ENCODE peak calls at places on chromosome 13, in six cellular contexts. One of them, this sample, is unnamed.

GRCh38 chr13:110617326-110618072 is 2.2 kb downstream of the NAXD start:
- DNase-seq in IMR-90: peak
- DNase-seq in HEK293T: no peak
- DNase-seq in K562: no peak
- DNase-seq in HepG2: peak
- DNase-seq in A549: no peak
- DNase-seq in this sample: no peak

GRCh38 chr13:108463365-108463764 is 166.0 kb upstream of the MYO16 start:
- DNase-seq in A549: peak
- DNase-seq in K562: no peak
- DNase-seq in IMR-90: peak
- DNase-seq in HepG2: no peak
- DNase-seq in HEK293T: no peak
- DNase-seq in this sample: peak

GRCh38 chr13:84563611-84564010 is 681.3 kb upstream of the SLITRK1 start:
- DNase-seq in K562: no peak
- DNase-seq in IMR-90: no peak
- DNase-seq in HepG2: no peak
- DNase-seq in HEK293T: no peak
- DNase-seq in A549: no peak
- DNase-seq in this sample: no peak

GRCh38 chr13:102914629-102914935 is 68.8 kb downstream of the ERCC5 start:
- DNase-seq in HepG2: no peak
- DNase-seq in A549: no peak
- DNase-seq in IMR-90: no peak
- DNase-seq in K562: no peak
- DNase-seq in HEK293T: no peak
- DNase-seq in this sample: no peak

GRCh38 chr13:110541526-110541920 is 20.0 kb downstream of the RAB20 start:
- DNase-seq in HepG2: no peak
- DNase-seq in K562: no peak
- DNase-seq in HEK293T: no peak
- DNase-seq in IMR-90: peak
- DNase-seq in A549: no peak
- DNase-seq in this sample: no peak

GRCh38 chr13:37652596-37652995 is 54.0 kb upstream of the POSTN start:
- DNase-seq in K562: no peak
- DNase-seq in HEK293T: no peak
- DNase-seq in A549: no peak
- DNase-seq in IMR-90: peak
- DNase-seq in HepG2: no peak
- DNase-seq in this sample: no peak

GRCh38 chr13:22232186-22232585 is 561.3 kb downstream of the FGF9 start:
- DNase-seq in A549: no peak
- DNase-seq in HEK293T: no peak
- DNase-seq in HepG2: no peak
- DNase-seq in IMR-90: no peak
- DNase-seq in K562: no peak
- DNase-seq in this sample: no peak

GRCh38 chr13:75511226-75511625 is 26.4 kb downstream of the COMMD6 start:
- DNase-seq in IMR-90: no peak
- DNase-seq in A549: no peak
- DNase-seq in HEK293T: no peak
- DNase-seq in K562: no peak
- DNase-seq in HepG2: no peak
- DNase-seq in this sample: no peak

GRCh38 chr13:44768775-44769578 is 192.8 kb upstream of the TSC22D1 start:
- DNase-seq in IMR-90: peak
- DNase-seq in HepG2: no peak
- DNase-seq in HEK293T: no peak
- DNase-seq in A549: no peak
- DNase-seq in K562: no peak
- DNase-seq in this sample: peak

GRCh38 chr13:35917942-35918645 is 213.1 kb downstream of the DCLK1 start:
- DNase-seq in K562: no peak
- DNase-seq in HepG2: no peak
- DNase-seq in A549: no peak
- DNase-seq in HEK293T: no peak
- DNase-seq in IMR-90: peak
- DNase-seq in this sample: no peak

GRCh38 chr13:57425531-57425930 is 206.0 kb upstream of the PCDH17 start:
- DNase-seq in HEK293T: no peak
- DNase-seq in A549: no peak
- DNase-seq in IMR-90: no peak
- DNase-seq in K562: no peak
- DNase-seq in HepG2: no peak
- DNase-seq in this sample: no peak

GRCh38 chr13:111359237-111359915 is 38.9 kb downstream of the TEX29 start:
- DNase-seq in A549: no peak
- DNase-seq in IMR-90: peak
- DNase-seq in K562: no peak
- DNase-seq in HepG2: no peak
- DNase-seq in HEK293T: no peak
- DNase-seq in this sample: no peak

GRCh38 chr13:98105929-98106336 is 37.0 kb upstream of the FARP1 start:
- DNase-seq in A549: no peak
- DNase-seq in HepG2: peak
- DNase-seq in K562: peak
- DNase-seq in IMR-90: peak
- DNase-seq in HEK293T: no peak
- DNase-seq in this sample: no peak

GRCh38 chr13:78689011-78689410 is 30.1 kb upstream of the OBI1 start:
- DNase-seq in IMR-90: no peak
- DNase-seq in HEK293T: peak
- DNase-seq in K562: no peak
- DNase-seq in A549: no peak
- DNase-seq in HepG2: peak
- DNase-seq in this sample: no peak

GRCh38 chr13:103291693-103292572 is 225.7 kb upstream of the SLC10A2 start:
- DNase-seq in HEK293T: no peak
- DNase-seq in IMR-90: no peak
- DNase-seq in HepG2: no peak
- DNase-seq in K562: no peak
- DNase-seq in A549: no peak
- DNase-seq in this sample: no peak

GRCh38 chr13:112840472-112841302 is 128.3 kb upstream of the MCF2L start:
- DNase-seq in IMR-90: no peak
- DNase-seq in HEK293T: no peak
- DNase-seq in HepG2: no peak
- DNase-seq in A549: no peak
- DNase-seq in K562: no peak
- DNase-seq in this sample: no peak

GRCh38 chr13:110799246-110800236 is 86.0 kb downstream of the ING1 start:
- DNase-seq in IMR-90: peak
- DNase-seq in K562: no peak
- DNase-seq in A549: no peak
- DNase-seq in HepG2: no peak
- DNase-seq in HEK293T: no peak
- DNase-seq in this sample: no peak

GRCh38 chr13:114004416-114005205 is 30.7 kb upstream of the C13orf46 start:
- DNase-seq in K562: peak
- DNase-seq in HEK293T: no peak
- DNase-seq in A549: no peak
- DNase-seq in HepG2: peak
- DNase-seq in IMR-90: peak
- DNase-seq in this sample: no peak

GRCh38 chr13:100589178-100589725 is 663 bp upstream of the GGACT start:
- DNase-seq in A549: no peak
- DNase-seq in K562: no peak
- DNase-seq in HEK293T: no peak
- DNase-seq in HepG2: no peak
- DNase-seq in IMR-90: no peak
- DNase-seq in this sample: no peak

GRCh38 chr13:51305558-51305957 is 33.9 kb upstream of the SERPINE3 start:
- DNase-seq in HepG2: no peak
- DNase-seq in K562: no peak
- DNase-seq in A549: no peak
- DNase-seq in HEK293T: no peak
- DNase-seq in IMR-90: no peak
- DNase-seq in this sample: no peak

GRCh38 chr13:110965038-110965754 is 50.3 kb upstream of the ANKRD10 start:
- DNase-seq in K562: peak
- DNase-seq in IMR-90: peak
- DNase-seq in HEK293T: no peak
- DNase-seq in HepG2: peak
- DNase-seq in A549: peak
- DNase-seq in this sample: peak

DNA sequence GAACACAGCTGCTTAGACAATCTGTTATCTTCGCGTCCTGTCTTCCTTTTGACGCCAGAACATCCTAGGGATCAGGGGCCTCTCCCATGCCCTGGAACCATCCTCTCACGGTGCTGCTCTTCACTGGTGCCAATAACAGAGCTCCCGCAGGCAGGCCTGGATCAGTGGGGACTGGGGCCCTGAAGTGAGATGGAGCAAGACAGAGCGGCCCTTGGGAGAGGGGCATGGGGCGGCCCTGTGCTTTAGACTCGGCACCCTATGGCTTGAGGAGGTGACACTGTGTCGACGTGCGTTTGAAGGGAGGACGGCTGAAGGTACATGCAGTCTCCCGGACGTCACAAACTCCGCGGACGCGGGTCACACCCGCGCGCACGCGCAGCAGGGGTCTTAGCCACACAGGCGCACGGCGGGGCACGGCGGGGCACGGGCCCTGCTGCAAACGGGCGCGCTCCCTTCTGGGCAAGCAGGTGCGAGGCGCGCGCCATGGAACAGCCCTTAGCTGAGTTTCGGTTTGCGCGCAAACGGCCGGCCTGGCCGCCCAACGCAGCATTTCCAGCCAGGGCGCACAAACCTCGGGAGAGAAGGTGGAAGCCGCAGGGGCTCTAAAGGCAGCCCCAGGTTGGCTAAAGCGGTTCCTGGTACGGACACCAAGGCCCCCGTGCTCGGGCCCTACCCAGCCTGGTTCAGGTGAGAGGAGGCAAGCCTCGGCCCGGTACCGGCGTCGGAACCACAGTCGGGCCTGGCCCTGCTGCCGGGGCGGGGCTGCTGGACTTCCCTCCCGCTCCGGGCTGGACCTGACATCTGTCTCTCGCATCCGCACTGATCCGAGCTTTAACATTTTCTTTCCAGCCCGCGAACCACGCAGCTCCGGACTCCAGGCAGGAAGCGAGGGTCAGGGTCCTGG is 16.5 kb upstream of the RNF17 start:
- DNase-seq in HEK293T: no peak
- DNase-seq in HepG2: no peak
- DNase-seq in A549: no peak
- DNase-seq in IMR-90: no peak
- DNase-seq in K562: no peak
- DNase-seq in this sample: no peak
- TF ChIP-seq BHLHE40 in HEK293T: no peak
- TF ChIP-seq BHLHE40 in HepG2: no peak
- TF ChIP-seq BHLHE40 in A549: no peak
- TF ChIP-seq BHLHE40 in IMR-90: no peak
- TF ChIP-seq BHLHE40 in K562: no peak
- TF ChIP-seq BHLHE40 in this sample: no peak

DNA sequence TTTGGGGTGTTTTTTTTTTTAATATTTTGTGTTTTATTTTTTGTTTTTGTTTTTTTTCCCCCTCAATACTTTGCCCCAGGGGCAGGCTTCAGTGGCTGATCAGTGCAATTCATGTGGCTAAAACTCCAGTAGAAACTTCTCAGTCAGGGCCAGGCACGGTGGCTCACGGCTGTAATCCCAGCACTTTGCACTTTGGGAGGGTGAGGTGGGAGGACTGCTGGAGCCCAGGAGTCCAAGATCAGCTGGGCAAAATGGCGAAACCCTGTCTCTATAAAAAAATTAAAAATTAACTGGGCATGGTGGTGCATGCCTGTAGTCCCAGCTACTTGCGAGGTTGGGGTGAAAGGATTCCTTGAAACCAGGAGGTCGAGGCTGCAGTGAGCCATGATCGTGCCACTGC is 17.4 kb upstream of the ATP8A2 start:
- DNase-seq in K562: no peak
- DNase-seq in A549: no peak
- DNase-seq in HepG2: peak
- DNase-seq in IMR-90: no peak
- DNase-seq in HEK293T: no peak
- DNase-seq in this sample: no peak
- TF ChIP-seq BHLHE40 in K562: no peak
- TF ChIP-seq BHLHE40 in A549: no peak
- TF ChIP-seq BHLHE40 in HepG2: no peak
- TF ChIP-seq BHLHE40 in IMR-90: no peak
- TF ChIP-seq BHLHE40 in HEK293T: no peak
- TF ChIP-seq BHLHE40 in this sample: no peak

DNA sequence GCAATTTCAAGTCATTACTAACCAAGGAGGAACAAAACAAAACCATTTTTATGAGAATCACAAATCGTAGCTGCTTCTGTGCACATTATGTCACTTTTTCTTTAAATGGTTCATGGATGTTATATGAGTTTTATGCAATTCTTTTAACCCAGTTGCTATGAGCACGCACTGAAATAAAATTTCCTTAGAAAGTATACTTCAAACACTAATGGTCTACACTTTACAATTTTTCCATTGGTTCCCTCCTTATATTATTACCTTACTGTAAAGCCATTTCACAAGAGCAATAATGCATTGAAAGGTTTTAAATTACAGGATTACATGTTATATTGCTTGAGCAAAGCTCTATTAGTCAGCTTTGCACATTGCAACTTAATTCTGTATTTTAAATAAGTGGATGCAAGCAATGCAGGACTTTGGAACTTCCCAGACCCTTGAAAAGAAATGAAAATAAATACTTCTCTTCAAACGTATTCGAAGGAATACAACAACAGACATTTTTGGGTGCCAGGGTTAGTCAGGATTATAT is 318.7 kb downstream of the PCDH9 start:
- DNase-seq in HepG2: no peak
- DNase-seq in A549: no peak
- DNase-seq in IMR-90: no peak
- DNase-seq in K562: no peak
- DNase-seq in HEK293T: no peak
- DNase-seq in this sample: no peak
- TF ChIP-seq BHLHE40 in HepG2: no peak
- TF ChIP-seq BHLHE40 in A549: no peak
- TF ChIP-seq BHLHE40 in IMR-90: no peak
- TF ChIP-seq BHLHE40 in K562: no peak
- TF ChIP-seq BHLHE40 in HEK293T: no peak
- TF ChIP-seq BHLHE40 in this sample: no peak

DNA sequence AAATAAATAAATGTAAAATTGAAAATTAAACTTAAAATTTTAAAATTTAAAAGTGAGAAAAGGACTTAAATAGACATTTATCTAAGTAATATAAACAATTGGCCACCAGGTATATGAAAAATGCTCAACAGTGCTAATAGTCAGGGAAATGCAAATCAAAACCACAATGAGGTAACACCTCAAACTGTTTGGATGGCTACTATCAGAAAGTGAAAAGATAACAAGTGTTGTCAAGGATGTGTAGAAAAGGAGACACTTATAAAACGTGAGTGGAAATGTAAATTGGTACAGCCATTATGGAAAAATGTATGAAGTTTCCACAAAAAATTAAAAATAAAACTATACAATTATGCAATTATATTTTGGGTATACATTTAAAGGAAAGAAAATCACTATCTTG is 752.2 kb downstream of the EFNB2 start:
- DNase-seq in A549: no peak
- DNase-seq in HepG2: no peak
- DNase-seq in K562: no peak
- DNase-seq in IMR-90: no peak
- DNase-seq in HEK293T: no peak
- DNase-seq in this sample: no peak
- TF ChIP-seq BHLHE40 in A549: no peak
- TF ChIP-seq BHLHE40 in HepG2: no peak
- TF ChIP-seq BHLHE40 in K562: no peak
- TF ChIP-seq BHLHE40 in IMR-90: no peak
- TF ChIP-seq BHLHE40 in HEK293T: no peak
- TF ChIP-seq BHLHE40 in this sample: no peak